ENCODE peak calls at places on chromosomes 16 and 17, in four cellular contexts. K is hepatocyte, V is neural progenitor cell, I is fibroblast of pulmonary artery. W is an unnamed sample.

GRCh38 chr17:61496174-61496956 is 44.1 kb downstream of the TBX4 start:
- DNase-seq in K (no peak), V (peak; percentile 25), I (no peak), W (no peak)

GRCh38 chr16:87661561-87661960 is 59.3 kb downstream of the JPH3 start:
- DNase-seq in K (peak; percentile 74), V (peak; percentile 83), I (peak; percentile 60), W (no peak)

GRCh38 chr17:381941-382643 is 29.5 kb upstream of the RPH3AL start:
- DNase-seq in K (no peak), V (no peak), I (no peak), W (no peak)

GRCh38 chr17:12180644-12181261 is 160.1 kb downstream of the MAP2K4 start:
- DNase-seq in K (peak; percentile 76), V (peak; percentile 63), I (peak; percentile 74), W (peak; percentile 12)

GRCh38 chr16:57094911-57095310 is 2.5 kb downstream of the CPNE2 start:
- DNase-seq in K (no peak), V (no peak), I (no peak), W (no peak)

GRCh38 chr16:89246903-89247733 is 29.6 kb downstream of the ZNF778 start:
- DNase-seq in K (peak; percentile 97), V (peak; percentile 95), I (peak; percentile 88), W (no peak)

GRCh38 chr17:32497431-32498205 is 10.8 kb downstream of the CDK5R1 start:
- DNase-seq in K (no peak), V (no peak), I (no peak), W (no peak)

GRCh38 chr16:85302018-85302847 is 190.0 kb upstream of the CIBAR2 start:
- DNase-seq in K (peak; percentile 66), V (peak; percentile 39), I (no peak), W (no peak)

GRCh38 chr16:48113471-48113870 is 42.3 kb downstream of the ABCC12 start:
- DNase-seq in K (peak; percentile 23), V (peak; percentile 29), I (no peak), W (no peak)

GRCh38 chr16:78594191-78594590 is 494.7 kb downstream of the WWOX start:
- DNase-seq in K (no peak), V (no peak), I (no peak), W (no peak)

GRCh38 chr16:5321925-5322324 is 224.3 kb upstream of the EEF2KMT start:
- DNase-seq in K (peak; percentile 68), V (no peak), I (no peak), W (no peak)

GRCh38 chr16:15951852-15952251 is 2.4 kb downstream of the ABCC1 start:
- DNase-seq in K (no peak), V (no peak), I (no peak), W (no peak)

GRCh38 chr17:17770371-17771059 is 66.3 kb downstream of the SREBF1 start:
- DNase-seq in K (no peak), V (no peak), I (no peak), W (no peak)

GRCh38 chr17:30217054-30217453 is 18.4 kb downstream of the SLC6A4 start:
- DNase-seq in K (no peak), V (no peak), I (no peak), W (no peak)

GRCh38 chr16:17590711-17591654 is 120.2 kb upstream of the XYLT1 start:
- DNase-seq in K (no peak), V (no peak), I (no peak), W (no peak)

DNA sequence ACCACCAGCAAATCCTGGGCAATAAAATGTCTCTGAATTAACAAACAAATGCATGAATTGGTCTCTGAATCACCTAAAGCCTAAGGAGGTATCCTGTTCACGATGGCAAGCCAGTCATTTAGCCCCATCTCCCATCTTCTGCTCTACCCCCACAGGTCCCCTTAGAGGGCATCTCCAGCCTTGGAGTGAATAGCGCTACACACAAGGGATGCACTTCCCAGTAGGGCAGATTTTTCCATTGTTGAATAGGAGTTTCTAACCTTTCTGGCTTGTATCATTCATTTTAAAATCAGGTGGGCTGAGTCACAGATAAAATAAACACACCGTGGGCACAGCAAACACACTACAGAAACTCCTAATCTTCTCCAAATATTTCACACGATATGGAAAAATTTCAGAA is 201.2 kb upstream of the NOG start:
- DNase-seq in K (no peak), V (no peak), I (no peak), W (no peak)
- TF ChIP-seq CTCF in K (no peak), V (no peak), I (no peak), W (no peak)

GRCh38 chr17:38663964-38664644 is 10.7 kb downstream of the EPOP start:
- DNase-seq in K (no peak), V (no peak), I (no peak), W (no peak)

GRCh38 chr17:38667099-38667786 is 7.5 kb downstream of the EPOP start:
- DNase-seq in K (peak; percentile 86), V (peak; percentile 88), I (peak; percentile 81), W (no peak)

GRCh38 chr17:38671939-38672720 is 2.6 kb downstream of the EPOP start:
- DNase-seq in K (no peak), V (peak; percentile 54), I (no peak), W (no peak)

GRCh38 chr17:38669520-38669919 is 5.2 kb downstream of the EPOP start:
- DNase-seq in K (no peak), V (no peak), I (no peak), W (no peak)

DNA sequence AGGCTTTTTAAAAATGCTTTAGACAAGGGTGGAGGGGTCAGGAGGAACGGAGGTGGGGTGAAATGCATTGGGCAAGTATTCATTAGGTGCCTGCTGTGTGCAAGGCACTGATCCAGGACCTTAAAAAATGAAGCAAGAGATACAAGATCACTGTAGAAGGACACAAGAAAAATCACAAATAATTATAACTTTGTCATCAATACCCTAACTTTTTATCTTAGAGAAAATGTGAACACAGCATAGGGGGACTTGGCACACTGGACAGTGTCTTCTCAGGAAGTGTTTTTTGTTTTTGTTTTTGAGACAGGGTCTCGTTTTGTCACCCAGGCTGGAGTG is 7.0 kb downstream of the EPOP start:
- DNase-seq in K (no peak), V (no peak), I (no peak), W (no peak)
- TF ChIP-seq CTCF in K (no peak), V (no peak), I (no peak), W (no peak)

DNA sequence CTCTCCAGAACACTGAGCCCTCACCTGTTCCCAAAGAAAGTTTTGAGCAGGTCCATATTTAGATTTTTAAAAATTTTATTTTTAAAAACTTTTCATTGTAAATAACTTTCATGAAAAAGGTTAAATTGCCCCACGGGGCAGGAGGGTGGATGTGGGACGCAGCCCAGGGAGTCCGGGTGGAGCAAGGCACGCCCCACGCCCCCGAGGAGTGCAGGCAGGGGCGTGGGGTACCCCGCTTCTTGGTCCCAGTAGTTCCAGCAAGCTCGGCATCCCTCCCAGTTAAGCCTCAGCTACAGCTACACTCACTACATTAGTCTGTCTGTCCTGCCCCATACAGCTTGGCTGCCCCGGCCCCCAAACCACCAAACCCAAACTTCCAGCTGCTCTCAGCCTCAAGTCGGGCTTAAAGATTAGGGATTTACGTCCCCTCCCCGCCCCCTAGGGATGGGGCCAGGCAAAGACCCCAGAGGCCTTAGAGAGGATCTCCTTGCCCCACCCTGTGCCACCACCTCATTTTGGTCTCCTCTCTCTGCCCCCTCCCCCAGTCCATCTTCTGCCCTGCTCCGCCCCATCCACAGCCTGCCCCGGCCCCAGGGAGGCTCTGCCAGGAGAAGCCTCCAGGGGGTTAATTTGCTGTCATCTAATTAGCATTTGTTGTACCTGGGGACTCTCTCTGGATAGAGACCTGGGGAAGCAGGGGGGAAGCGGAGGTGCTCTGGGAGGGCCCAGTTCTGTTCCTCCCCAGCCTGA is 4.6 kb downstream of the FOXJ1 start:
- DNase-seq in K (no peak), V (peak; percentile 65), I (no peak), W (no peak)
- TF ChIP-seq CTCF in K (no peak), V (peak; percentile 33), I (no peak), W (no peak)

GRCh38 chr17:43967251-43967875 is 13.6 kb upstream of the PYY start:
- DNase-seq in K (no peak), V (no peak), I (no peak), W (no peak)

GRCh38 chr17:43961954-43962353 is 8.2 kb upstream of the PYY start:
- DNase-seq in K (no peak), V (no peak), I (no peak), W (no peak)

GRCh38 chr17:43962479-43962878 is 8.7 kb upstream of the PYY start:
- DNase-seq in K (no peak), V (no peak), I (no peak), W (no peak)

GRCh38 chr17:43970366-43970765 is 16.6 kb upstream of the PYY start:
- DNase-seq in K (no peak), V (no peak), I (no peak), W (no peak)

GRCh38 chr17:43966276-43966675 is 12.5 kb upstream of the PYY start:
- DNase-seq in K (no peak), V (no peak), I (no peak), W (no peak)
- TF ChIP-seq CTCF in K (no peak), V (no peak), I (no peak), W (no peak)

GRCh38 chr16:84282533-84282932 is 12.1 kb upstream of the WFDC1 start:
- DNase-seq in K (no peak), V (no peak), I (no peak), W (no peak)
- TF ChIP-seq CTCF in K (no peak), V (no peak), I (no peak), W (no peak)

GRCh38 chr17:49216482-49216881 is 6.0 kb downstream of the ABI3 start:
- DNase-seq in K (no peak), V (no peak), I (no peak), W (no peak)

GRCh38 chr17:49217651-49218413 is 7.3 kb downstream of the ABI3 start:
- DNase-seq in K (no peak), V (no peak), I (no peak), W (peak; percentile 81)

GRCh38 chr17:49219987-49220386 is 9.5 kb downstream of the ABI3 start:
- DNase-seq in K (no peak), V (no peak), I (no peak), W (no peak)

GRCh38 chr17:49216953-49217650 is 6.6 kb downstream of the ABI3 start:
- DNase-seq in K (no peak), V (no peak), I (no peak), W (no peak)

DNA sequence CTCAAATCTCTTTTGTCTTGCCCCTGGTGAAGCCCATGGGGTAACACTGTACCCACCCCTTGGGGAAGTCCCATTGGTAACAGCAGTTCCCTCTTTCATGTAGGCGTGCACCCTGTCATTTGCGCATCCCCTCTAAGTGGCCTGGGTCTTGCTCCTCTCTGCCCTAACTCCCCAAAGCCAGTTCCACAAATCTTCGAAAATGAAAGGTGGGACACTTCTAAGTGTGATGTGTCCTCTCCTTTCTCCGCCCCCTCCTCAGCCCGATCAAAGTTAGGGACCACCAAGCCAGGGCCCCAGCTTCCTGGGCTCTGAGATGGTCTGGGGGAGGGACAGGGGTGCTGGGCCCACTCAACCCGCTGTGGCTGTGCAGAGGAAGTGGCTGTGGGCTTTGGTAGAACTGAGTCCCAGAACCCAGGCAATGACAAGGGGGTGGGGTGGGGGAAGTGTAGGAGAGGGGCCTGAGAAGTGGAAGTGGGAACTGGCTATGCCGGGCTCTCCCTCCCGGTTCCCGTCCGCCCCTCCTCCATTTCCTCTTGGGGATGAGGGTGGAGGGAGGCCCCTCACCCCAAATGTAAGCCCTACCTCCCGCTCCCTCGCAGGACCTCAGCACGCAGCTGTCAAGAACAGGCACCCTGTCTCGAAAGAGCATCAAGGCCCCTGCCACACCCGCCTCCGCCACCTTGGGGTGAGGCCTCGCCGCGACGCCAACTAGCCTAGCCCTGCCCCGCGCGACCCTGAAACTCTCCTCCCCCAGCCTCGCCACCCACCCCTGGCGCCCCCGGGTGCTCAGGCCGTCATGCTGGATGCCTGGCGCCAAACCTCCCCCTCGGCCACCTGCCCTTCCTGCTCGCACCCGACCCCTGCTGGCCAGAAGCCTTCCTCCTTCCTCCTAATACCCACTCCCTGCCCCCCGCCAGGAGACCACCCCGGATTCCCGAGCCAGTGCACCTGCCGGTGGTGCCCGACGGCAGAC is 8.7 kb downstream of the ABI3 start:
- DNase-seq in K (no peak), V (no peak), I (no peak), W (peak; percentile 46)
- TF ChIP-seq CTCF in K (no peak), V (peak; percentile 30), I (peak; percentile 8), W (peak; percentile 63)

GRCh38 chr16:13873835-13874438 is 46.0 kb upstream of the ERCC4 start:
- DNase-seq in K (peak; percentile 60), V (peak; percentile 75), I (peak; percentile 41), W (no peak)
- TF ChIP-seq CTCF in K (peak; percentile 61), V (peak; percentile 77), I (peak; percentile 53), W (peak; percentile 47)

W was measured in GM12864.